ENCODE peak calls at places on chromosomes 2 and 18, in six cellular contexts. M, R, K, A, G and B are unnamed samples.
A peak's percentile ranks its signal among the peaks of the same experiment; 100 is the strongest.

GRCh38 chr18:13376841-13377351 is 158.3 kb downstream of the LDLRAD4 start:
- DNase-seq in A (no peak), R (no peak), G (no peak), K (no peak), M (peak; percentile 58), B (no peak)

GRCh38 chr18:79947054-79947755 is 4.2 kb downstream of the SLC66A2 start:
- DNase-seq in G (peak; percentile 58), M (no peak), K (no peak), R (no peak), A (peak; percentile 68), B (no peak)

GRCh38 chr2:37776487-37776886 is 105.0 kb upstream of the CDC42EP3 start:
- DNase-seq in A (peak; percentile 88), K (peak; percentile 60), G (peak; percentile 76), R (peak; percentile 74), M (no peak), B (peak; percentile 61)

GRCh38 chr2:220855296-220855695 is 716.8 kb downstream of the EPHA4 start:
- DNase-seq in A (no peak), G (no peak), K (no peak), M (no peak), R (peak; percentile 43), B (no peak)

GRCh38 chr2:209727077-209727476 is 44.6 kb upstream of the UNC80 start:
- DNase-seq in R (no peak), G (no peak), A (no peak), K (no peak), M (no peak), B (no peak)

GRCh38 chr2:40243581-40243980 is 208.3 kb downstream of the SLC8A1 start:
- DNase-seq in R (peak; percentile 61), K (no peak), A (no peak), M (no peak), G (no peak), B (no peak)

GRCh38 chr2:220320326-220320725 is 692.9 kb downstream of the SLC4A3 start:
- DNase-seq in M (no peak), G (no peak), A (peak; percentile 46), K (no peak), R (peak; percentile 19), B (no peak)

GRCh38 chr2:239291505-239292350 is 109.1 kb downstream of the HDAC4 start:
- DNase-seq in A (no peak), G (no peak), K (no peak), M (no peak), R (no peak), B (no peak)

GRCh38 chr2:47237375-47238357 is 82.6 kb upstream of the STPG4 start:
- DNase-seq in G (no peak), M (peak; percentile 67), A (no peak), K (no peak), R (peak; percentile 67), B (no peak)

GRCh38 chr2:56231361-56231760 is 47.6 kb downstream of the CCDC85A start:
- DNase-seq in R (no peak), G (no peak), K (no peak), M (no peak), A (peak; percentile 56), B (no peak)

GRCh38 chr2:228526687-228527086 is 345.2 kb upstream of the SPHKAP start:
- DNase-seq in M (no peak), R (no peak), K (no peak), G (no peak), A (no peak), B (no peak)

GRCh38 chr2:187500585-187501359 is 52.7 kb upstream of the CALCRL start:
- DNase-seq in R (peak; percentile 83), M (no peak), A (peak; percentile 95), G (peak; percentile 1), K (peak; percentile 25), B (no peak)

GRCh38 chr2:72996152-72996502 is 75.4 kb downstream of the SFXN5 start:
- DNase-seq in A (no peak), R (no peak), M (peak; percentile 28), K (no peak), G (no peak), B (no peak)

GRCh38 chr2:81894451-81894990 is 1590.0 kb upstream of the LRRTM1 start:
- DNase-seq in K (no peak), A (peak; percentile 66), G (no peak), M (no peak), R (peak; percentile 70), B (no peak)

GRCh38 chr2:145638675-145639074 is 1118.8 kb upstream of the ZEB2 start:
- DNase-seq in M (no peak), K (peak; percentile 1), R (no peak), A (peak; percentile 13), G (no peak), B (no peak)

GRCh38 chr2:78023356-78023755 is 501.2 kb upstream of the LRRTM4 start:
- DNase-seq in M (no peak), K (no peak), R (no peak), G (no peak), A (no peak), B (no peak)

DNA sequence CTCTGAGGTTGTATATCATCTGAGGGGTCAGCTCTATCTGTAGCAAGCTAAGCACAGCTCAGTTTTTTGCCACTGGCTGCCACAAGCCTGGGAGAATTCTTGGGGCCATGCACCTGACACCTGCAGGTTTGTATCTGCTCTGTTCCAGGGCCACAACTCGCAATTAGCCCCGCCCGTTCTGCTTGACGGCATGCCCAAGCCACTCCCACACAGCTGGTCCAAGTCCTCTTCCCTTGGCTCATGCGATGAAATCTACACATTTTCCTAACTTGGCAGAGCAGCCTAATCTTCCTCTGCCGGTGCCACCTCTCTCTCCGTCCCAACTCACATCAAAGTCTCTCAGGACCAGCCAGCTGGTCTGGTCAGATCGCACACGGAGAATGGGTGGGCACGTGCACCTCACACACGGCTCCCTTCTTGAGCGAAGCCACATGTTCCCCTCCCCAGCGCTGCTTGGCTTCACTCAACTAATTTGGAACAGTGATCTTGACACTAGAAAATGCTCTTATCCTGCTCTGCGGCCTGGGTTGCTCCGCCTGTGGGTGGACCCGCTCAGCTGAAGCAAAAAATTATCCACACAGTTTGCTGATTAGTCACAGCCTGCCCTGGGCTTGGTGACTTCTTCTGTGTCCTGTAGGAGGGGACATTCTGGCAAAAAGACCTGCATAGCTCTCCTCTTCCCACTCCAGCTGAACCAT is 176.6 kb downstream of the NRP2 start:
- DNase-seq in M (peak; percentile 70), R (peak; percentile 52), A (no peak), G (peak; percentile 19), K (no peak), B (no peak)
- TF ChIP-seq CTCF in M (no peak), R (peak; percentile 27), A (no peak), G (no peak), K (no peak), B (no peak)

GRCh38 chr2:25819597-25820039 is 58.7 kb downstream of the ASXL2 start:
- DNase-seq in G (no peak), A (no peak), R (no peak), K (no peak), M (no peak), B (no peak)

GRCh38 chr2:25822190-25823117 is 55.8 kb downstream of the ASXL2 start:
- DNase-seq in R (no peak), K (no peak), A (no peak), M (no peak), G (no peak), B (no peak)

GRCh38 chr2:25824718-25825117 is 53.6 kb downstream of the ASXL2 start:
- DNase-seq in A (no peak), K (no peak), G (no peak), R (no peak), M (no peak), B (no peak)

GRCh38 chr2:25824216-25824615 is 54.1 kb downstream of the ASXL2 start:
- DNase-seq in M (no peak), R (no peak), K (no peak), G (no peak), A (no peak), B (no peak)

DNA sequence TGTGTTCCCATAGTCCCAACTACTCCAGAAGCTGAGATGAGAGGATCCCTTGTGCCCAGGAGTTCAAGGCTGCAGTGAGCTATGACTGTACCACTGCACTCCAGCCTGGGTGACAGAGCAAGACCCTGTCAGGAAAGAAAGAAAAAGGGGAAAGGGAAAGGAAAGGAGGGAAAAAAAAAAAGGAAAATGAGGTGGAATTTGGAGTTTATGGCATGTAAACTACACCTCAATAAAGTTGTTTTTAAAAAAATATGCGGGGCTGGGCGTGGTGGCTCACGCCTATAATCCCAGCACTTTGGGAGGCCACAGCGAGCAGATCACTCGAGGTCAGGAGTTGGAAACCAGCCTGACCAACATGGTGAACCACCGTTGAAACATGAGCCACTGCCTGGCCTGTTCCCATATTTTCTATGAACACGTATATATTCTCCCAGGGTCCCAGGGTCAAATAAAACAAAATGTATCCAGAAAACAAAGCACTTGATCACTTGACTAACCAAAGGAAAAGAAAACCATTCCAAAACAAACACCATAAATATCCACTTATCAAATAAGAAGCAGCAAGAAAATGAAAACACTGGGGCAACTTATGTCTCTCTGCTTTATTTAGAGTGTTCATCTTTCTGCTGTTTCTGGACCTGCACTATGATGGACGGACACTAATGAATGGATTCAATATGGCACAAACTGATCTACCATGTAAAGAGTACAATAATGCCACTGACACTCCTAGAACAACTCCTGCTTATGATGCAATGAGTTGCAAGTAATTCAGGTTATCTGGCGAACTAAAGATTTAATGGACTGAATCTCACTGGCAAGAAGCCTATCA is 56.8 kb downstream of the ASXL2 start:
- DNase-seq in K (no peak), R (peak; percentile 91), A (peak; percentile 72), G (no peak), M (no peak), B (peak; percentile 46)
- H3K4me3 ChIP-seq in K (no peak overlapping the region), R (no peak overlapping the region), A (no peak overlapping the region), G (no peak overlapping the region), M (peak overlapping the region; percentile 41), B (no peak overlapping the region)

DNA sequence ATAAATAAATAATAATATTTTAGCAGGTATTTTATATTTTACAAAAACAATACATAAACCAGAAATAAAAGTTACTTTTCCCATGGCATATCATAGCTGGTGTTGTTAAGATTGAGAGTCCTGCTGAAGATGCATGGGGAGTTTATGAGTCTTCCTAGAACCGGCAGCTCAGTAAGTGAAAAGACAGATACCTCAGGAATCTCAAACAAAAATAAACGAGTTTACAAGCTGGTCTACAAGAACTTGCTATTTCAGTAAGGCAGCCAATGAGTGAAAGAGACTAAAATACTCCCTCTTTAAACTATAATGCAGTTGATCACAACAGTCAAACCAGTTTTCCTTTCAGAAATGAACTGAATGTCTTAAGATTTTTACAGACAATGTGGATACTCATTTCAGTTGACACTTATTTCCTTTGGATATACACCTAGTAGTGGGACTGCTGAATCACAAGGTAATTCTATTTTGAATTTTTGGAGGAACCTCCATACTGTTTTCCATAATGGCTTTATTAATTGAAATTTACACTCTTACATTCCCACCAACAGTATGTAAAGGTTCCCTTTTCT is 8.9 kb downstream of the GAREM1 start:
- DNase-seq in K (no peak), R (no peak), M (no peak), A (no peak), G (no peak), B (no peak)
- TF ChIP-seq CTCF in K (no peak), R (no peak), M (no peak), A (no peak), G (no peak), B (no peak)

DNA sequence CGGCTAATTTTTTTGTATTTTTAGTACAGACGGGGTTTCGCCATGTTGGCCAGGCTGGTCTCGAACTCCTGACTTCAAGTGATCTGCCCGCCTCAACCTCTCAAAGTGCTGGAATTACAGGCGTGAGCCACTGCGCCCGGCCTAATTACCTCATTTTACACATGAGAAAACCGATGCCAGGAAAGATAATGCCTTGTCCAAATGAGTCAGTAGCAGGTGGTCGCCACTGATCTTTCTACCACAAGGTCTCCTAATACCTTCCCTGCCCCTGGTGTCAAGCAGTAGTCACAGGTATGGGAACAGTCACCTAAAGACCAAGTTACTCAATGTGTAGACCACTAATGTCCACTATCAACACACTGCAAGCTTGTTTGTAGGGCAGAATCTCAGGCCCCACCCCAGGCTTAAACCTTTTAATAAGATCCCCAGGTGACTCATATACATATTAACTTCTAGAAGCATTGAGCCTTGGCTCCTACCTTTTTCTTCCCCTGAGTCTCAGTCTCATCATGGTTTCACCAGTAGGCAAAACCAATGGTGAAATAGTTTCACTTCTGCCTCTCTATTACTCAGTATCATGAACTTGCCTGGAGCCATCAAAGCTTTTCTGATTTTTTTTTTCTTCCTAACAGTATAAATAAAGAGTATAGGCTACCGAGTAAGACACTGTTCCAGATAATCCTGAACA is 6.9 kb upstream of the EPB41L5 start:
- DNase-seq in K (no peak), M (no peak), G (no peak), R (no peak), A (peak; percentile 40), B (no peak)
- H3K4me3 ChIP-seq in K (no peak overlapping the region), M (no peak overlapping the region), G (no peak overlapping the region), R (no peak overlapping the region), A (no peak overlapping the region), B (no peak overlapping the region)